ENCODE peak calls at places on chromosomes 3 and 15, in seven cellular contexts. One of them, this sample, is unnamed.

GRCh38 chr15:48373855-48374421 is 42.7 kb downstream of the DUT start:
- DNase-seq in Peyer's patch: no peak
- DNase-seq in A549: peak
- DNase-seq in epithelial cell of prostate: peak
- DNase-seq in stimulated activated CD8-positive, alpha-beta memory T cell treated with anti-CD3 and anti-CD28 coated beads, Interleukin-2, amount 100 ng/mL, for 48 hours: no peak
- DNase-seq in activated naive CD8-positive, alpha-beta T cell treated with anti-CD3 and anti-CD28 coated beads, Interleukin-2, amount 50 U/mL, for 24 hours: no peak
- DNase-seq in T1000: peak
- DNase-seq in this sample: no peak

GRCh38 chr15:75149911-75150709 is 51.6 kb upstream of the C15orf39 start:
- DNase-seq in T1000: peak
- DNase-seq in epithelial cell of prostate: peak
- DNase-seq in activated naive CD8-positive, alpha-beta T cell treated with anti-CD3 and anti-CD28 coated beads, Interleukin-2, amount 50 U/mL, for 24 hours: no peak
- DNase-seq in stimulated activated CD8-positive, alpha-beta memory T cell treated with anti-CD3 and anti-CD28 coated beads, Interleukin-2, amount 100 ng/mL, for 48 hours: no peak
- DNase-seq in A549: no peak
- DNase-seq in Peyer's patch: no peak
- DNase-seq in this sample: no peak

GRCh38 chr3:158330820-158331219 is 220.9 kb downstream of the RSRC1 start:
- DNase-seq in activated naive CD8-positive, alpha-beta T cell treated with anti-CD3 and anti-CD28 coated beads, Interleukin-2, amount 50 U/mL, for 24 hours: no peak
- DNase-seq in Peyer's patch: no peak
- DNase-seq in A549: no peak
- DNase-seq in stimulated activated CD8-positive, alpha-beta memory T cell treated with anti-CD3 and anti-CD28 coated beads, Interleukin-2, amount 100 ng/mL, for 48 hours: no peak
- DNase-seq in epithelial cell of prostate: no peak
- DNase-seq in T1000: no peak
- DNase-seq in this sample: no peak

GRCh38 chr15:81298606-81299005 is 25.3 kb downstream of the STARD5 start:
- DNase-seq in T1000: no peak
- DNase-seq in epithelial cell of prostate: no peak
- DNase-seq in Peyer's patch: peak
- DNase-seq in activated naive CD8-positive, alpha-beta T cell treated with anti-CD3 and anti-CD28 coated beads, Interleukin-2, amount 50 U/mL, for 24 hours: no peak
- DNase-seq in A549: no peak
- DNase-seq in stimulated activated CD8-positive, alpha-beta memory T cell treated with anti-CD3 and anti-CD28 coated beads, Interleukin-2, amount 100 ng/mL, for 48 hours: no peak
- DNase-seq in this sample: no peak

GRCh38 chr3:181896605-181897004 is 184.9 kb downstream of the SOX2 start:
- DNase-seq in Peyer's patch: no peak
- DNase-seq in epithelial cell of prostate: no peak
- DNase-seq in stimulated activated CD8-positive, alpha-beta memory T cell treated with anti-CD3 and anti-CD28 coated beads, Interleukin-2, amount 100 ng/mL, for 48 hours: no peak
- DNase-seq in T1000: no peak
- DNase-seq in A549: no peak
- DNase-seq in activated naive CD8-positive, alpha-beta T cell treated with anti-CD3 and anti-CD28 coated beads, Interleukin-2, amount 50 U/mL, for 24 hours: no peak
- DNase-seq in this sample: no peak

GRCh38 chr3:174223611-174224010 is 635.5 kb upstream of the NAALADL2 start:
- DNase-seq in epithelial cell of prostate: no peak
- DNase-seq in Peyer's patch: no peak
- DNase-seq in stimulated activated CD8-positive, alpha-beta memory T cell treated with anti-CD3 and anti-CD28 coated beads, Interleukin-2, amount 100 ng/mL, for 48 hours: no peak
- DNase-seq in A549: no peak
- DNase-seq in activated naive CD8-positive, alpha-beta T cell treated with anti-CD3 and anti-CD28 coated beads, Interleukin-2, amount 50 U/mL, for 24 hours: no peak
- DNase-seq in T1000: no peak
- DNase-seq in this sample: no peak

GRCh38 chr3:68436619-68437411 is 495.5 kb downstream of the TAFA4 start:
- DNase-seq in stimulated activated CD8-positive, alpha-beta memory T cell treated with anti-CD3 and anti-CD28 coated beads, Interleukin-2, amount 100 ng/mL, for 48 hours: no peak
- DNase-seq in A549: no peak
- DNase-seq in epithelial cell of prostate: no peak
- DNase-seq in T1000: no peak
- DNase-seq in activated naive CD8-positive, alpha-beta T cell treated with anti-CD3 and anti-CD28 coated beads, Interleukin-2, amount 50 U/mL, for 24 hours: no peak
- DNase-seq in Peyer's patch: no peak
- DNase-seq in this sample: no peak

GRCh38 chr3:72442755-72443154 is 405.5 kb downstream of the SHQ1 start:
- DNase-seq in activated naive CD8-positive, alpha-beta T cell treated with anti-CD3 and anti-CD28 coated beads, Interleukin-2, amount 50 U/mL, for 24 hours: no peak
- DNase-seq in T1000: no peak
- DNase-seq in stimulated activated CD8-positive, alpha-beta memory T cell treated with anti-CD3 and anti-CD28 coated beads, Interleukin-2, amount 100 ng/mL, for 48 hours: no peak
- DNase-seq in Peyer's patch: no peak
- DNase-seq in epithelial cell of prostate: no peak
- DNase-seq in A549: no peak
- DNase-seq in this sample: no peak

GRCh38 chr3:194571491-194571941 is 61.7 kb downstream of the TMEM44 start:
- DNase-seq in T1000: no peak
- DNase-seq in epithelial cell of prostate: no peak
- DNase-seq in Peyer's patch: no peak
- DNase-seq in A549: no peak
- DNase-seq in activated naive CD8-positive, alpha-beta T cell treated with anti-CD3 and anti-CD28 coated beads, Interleukin-2, amount 50 U/mL, for 24 hours: no peak
- DNase-seq in stimulated activated CD8-positive, alpha-beta memory T cell treated with anti-CD3 and anti-CD28 coated beads, Interleukin-2, amount 100 ng/mL, for 48 hours: no peak
- DNase-seq in this sample: no peak

GRCh38 chr3:13745636-13746035 is 134.2 kb downstream of the WNT7A start:
- DNase-seq in T1000: no peak
- DNase-seq in stimulated activated CD8-positive, alpha-beta memory T cell treated with anti-CD3 and anti-CD28 coated beads, Interleukin-2, amount 100 ng/mL, for 48 hours: no peak
- DNase-seq in epithelial cell of prostate: no peak
- DNase-seq in A549: no peak
- DNase-seq in activated naive CD8-positive, alpha-beta T cell treated with anti-CD3 and anti-CD28 coated beads, Interleukin-2, amount 50 U/mL, for 24 hours: no peak
- DNase-seq in Peyer's patch: no peak
- DNase-seq in this sample: no peak

GRCh38 chr15:89052474-89052873 is 35.8 kb upstream of the ABHD2 start:
- DNase-seq in activated naive CD8-positive, alpha-beta T cell treated with anti-CD3 and anti-CD28 coated beads, Interleukin-2, amount 50 U/mL, for 24 hours: no peak
- DNase-seq in A549: no peak
- DNase-seq in T1000: no peak
- DNase-seq in stimulated activated CD8-positive, alpha-beta memory T cell treated with anti-CD3 and anti-CD28 coated beads, Interleukin-2, amount 100 ng/mL, for 48 hours: no peak
- DNase-seq in Peyer's patch: no peak
- DNase-seq in epithelial cell of prostate: no peak
- DNase-seq in this sample: no peak

GRCh38 chr15:36544518-36545383 is 34.7 kb upstream of the CDIN1 start:
- DNase-seq in A549: no peak
- DNase-seq in activated naive CD8-positive, alpha-beta T cell treated with anti-CD3 and anti-CD28 coated beads, Interleukin-2, amount 50 U/mL, for 24 hours: no peak
- DNase-seq in stimulated activated CD8-positive, alpha-beta memory T cell treated with anti-CD3 and anti-CD28 coated beads, Interleukin-2, amount 100 ng/mL, for 48 hours: no peak
- DNase-seq in Peyer's patch: no peak
- DNase-seq in epithelial cell of prostate: no peak
- DNase-seq in T1000: no peak
- DNase-seq in this sample: no peak

GRCh38 chr15:64622410-64623260 is 152.8 kb downstream of the RBPMS2 start:
- DNase-seq in A549: no peak
- DNase-seq in activated naive CD8-positive, alpha-beta T cell treated with anti-CD3 and anti-CD28 coated beads, Interleukin-2, amount 50 U/mL, for 24 hours: peak
- DNase-seq in Peyer's patch: peak
- DNase-seq in stimulated activated CD8-positive, alpha-beta memory T cell treated with anti-CD3 and anti-CD28 coated beads, Interleukin-2, amount 100 ng/mL, for 48 hours: no peak
- DNase-seq in T1000: no peak
- DNase-seq in epithelial cell of prostate: no peak
- DNase-seq in this sample: no peak

GRCh38 chr3:49750056-49750455 is 26.3 kb upstream of the GMPPB start:
- DNase-seq in epithelial cell of prostate: no peak
- DNase-seq in Peyer's patch: no peak
- DNase-seq in activated naive CD8-positive, alpha-beta T cell treated with anti-CD3 and anti-CD28 coated beads, Interleukin-2, amount 50 U/mL, for 24 hours: no peak
- DNase-seq in T1000: no peak
- DNase-seq in stimulated activated CD8-positive, alpha-beta memory T cell treated with anti-CD3 and anti-CD28 coated beads, Interleukin-2, amount 100 ng/mL, for 48 hours: no peak
- DNase-seq in A549: no peak
- DNase-seq in this sample: no peak

GRCh38 chr3:179967622-179968021 is 69.1 kb downstream of the PEX5L start:
- DNase-seq in activated naive CD8-positive, alpha-beta T cell treated with anti-CD3 and anti-CD28 coated beads, Interleukin-2, amount 50 U/mL, for 24 hours: no peak
- DNase-seq in T1000: no peak
- DNase-seq in stimulated activated CD8-positive, alpha-beta memory T cell treated with anti-CD3 and anti-CD28 coated beads, Interleukin-2, amount 100 ng/mL, for 48 hours: no peak
- DNase-seq in epithelial cell of prostate: no peak
- DNase-seq in A549: no peak
- DNase-seq in Peyer's patch: no peak
- DNase-seq in this sample: no peak

GRCh38 chr15:61051570-61052031 is 177.5 kb downstream of the RORA start:
- DNase-seq in A549: peak
- DNase-seq in Peyer's patch: no peak
- DNase-seq in activated naive CD8-positive, alpha-beta T cell treated with anti-CD3 and anti-CD28 coated beads, Interleukin-2, amount 50 U/mL, for 24 hours: no peak
- DNase-seq in T1000: no peak
- DNase-seq in epithelial cell of prostate: no peak
- DNase-seq in stimulated activated CD8-positive, alpha-beta memory T cell treated with anti-CD3 and anti-CD28 coated beads, Interleukin-2, amount 100 ng/mL, for 48 hours: no peak
- DNase-seq in this sample: no peak

GRCh38 chr15:60471314-60471713 is 7.6 kb downstream of the ICE2 start:
- DNase-seq in epithelial cell of prostate: no peak
- DNase-seq in A549: no peak
- DNase-seq in Peyer's patch: no peak
- DNase-seq in T1000: no peak
- DNase-seq in stimulated activated CD8-positive, alpha-beta memory T cell treated with anti-CD3 and anti-CD28 coated beads, Interleukin-2, amount 100 ng/mL, for 48 hours: no peak
- DNase-seq in activated naive CD8-positive, alpha-beta T cell treated with anti-CD3 and anti-CD28 coated beads, Interleukin-2, amount 50 U/mL, for 24 hours: no peak
- DNase-seq in this sample: no peak

GRCh38 chr15:52751522-52751921 is 38.6 kb downstream of the ONECUT1 start:
- DNase-seq in Peyer's patch: no peak
- DNase-seq in A549: no peak
- DNase-seq in epithelial cell of prostate: no peak
- DNase-seq in stimulated activated CD8-positive, alpha-beta memory T cell treated with anti-CD3 and anti-CD28 coated beads, Interleukin-2, amount 100 ng/mL, for 48 hours: no peak
- DNase-seq in activated naive CD8-positive, alpha-beta T cell treated with anti-CD3 and anti-CD28 coated beads, Interleukin-2, amount 50 U/mL, for 24 hours: no peak
- DNase-seq in T1000: no peak
- DNase-seq in this sample: no peak

GRCh38 chr15:29945943-29946591 is 123.8 kb upstream of the TJP1 start:
- DNase-seq in epithelial cell of prostate: peak
- DNase-seq in Peyer's patch: no peak
- DNase-seq in T1000: no peak
- DNase-seq in A549: no peak
- DNase-seq in stimulated activated CD8-positive, alpha-beta memory T cell treated with anti-CD3 and anti-CD28 coated beads, Interleukin-2, amount 100 ng/mL, for 48 hours: no peak
- DNase-seq in activated naive CD8-positive, alpha-beta T cell treated with anti-CD3 and anti-CD28 coated beads, Interleukin-2, amount 50 U/mL, for 24 hours: no peak
- DNase-seq in this sample: no peak

GRCh38 chr3:171417813-171418212 is 42.4 kb downstream of the TNIK start:
- DNase-seq in epithelial cell of prostate: no peak
- DNase-seq in Peyer's patch: peak
- DNase-seq in stimulated activated CD8-positive, alpha-beta memory T cell treated with anti-CD3 and anti-CD28 coated beads, Interleukin-2, amount 100 ng/mL, for 48 hours: no peak
- DNase-seq in T1000: no peak
- DNase-seq in A549: no peak
- DNase-seq in activated naive CD8-positive, alpha-beta T cell treated with anti-CD3 and anti-CD28 coated beads, Interleukin-2, amount 50 U/mL, for 24 hours: no peak
- DNase-seq in this sample: no peak

GRCh38 chr3:14329116-14329830 is 73.1 kb upstream of the SLC6A6 start:
- DNase-seq in A549: no peak
- DNase-seq in Peyer's patch: peak
- DNase-seq in T1000: peak
- DNase-seq in activated naive CD8-positive, alpha-beta T cell treated with anti-CD3 and anti-CD28 coated beads, Interleukin-2, amount 50 U/mL, for 24 hours: no peak
- DNase-seq in epithelial cell of prostate: peak
- DNase-seq in stimulated activated CD8-positive, alpha-beta memory T cell treated with anti-CD3 and anti-CD28 coated beads, Interleukin-2, amount 100 ng/mL, for 48 hours: no peak
- DNase-seq in this sample: no peak

GRCh38 chr15:87547470-87548181 is 708.9 kb downstream of the NTRK3 start:
- DNase-seq in A549: no peak
- DNase-seq in epithelial cell of prostate: no peak
- DNase-seq in Peyer's patch: no peak
- DNase-seq in T1000: no peak
- DNase-seq in stimulated activated CD8-positive, alpha-beta memory T cell treated with anti-CD3 and anti-CD28 coated beads, Interleukin-2, amount 100 ng/mL, for 48 hours: no peak
- DNase-seq in activated naive CD8-positive, alpha-beta T cell treated with anti-CD3 and anti-CD28 coated beads, Interleukin-2, amount 50 U/mL, for 24 hours: no peak
- DNase-seq in this sample: no peak

GRCh38 chr3:133821767-133822638 is 16.4 kb downstream of the SRPRB start:
- DNase-seq in A549: no peak
- DNase-seq in activated naive CD8-positive, alpha-beta T cell treated with anti-CD3 and anti-CD28 coated beads, Interleukin-2, amount 50 U/mL, for 24 hours: no peak
- DNase-seq in Peyer's patch: peak
- DNase-seq in stimulated activated CD8-positive, alpha-beta memory T cell treated with anti-CD3 and anti-CD28 coated beads, Interleukin-2, amount 100 ng/mL, for 48 hours: no peak
- DNase-seq in epithelial cell of prostate: no peak
- DNase-seq in T1000: peak
- DNase-seq in this sample: no peak

GRCh38 chr3:188840290-188840689 is 331.5 kb upstream of the TPRG1 start:
- DNase-seq in Peyer's patch: no peak
- DNase-seq in T1000: no peak
- DNase-seq in activated naive CD8-positive, alpha-beta T cell treated with anti-CD3 and anti-CD28 coated beads, Interleukin-2, amount 50 U/mL, for 24 hours: no peak
- DNase-seq in A549: no peak
- DNase-seq in epithelial cell of prostate: no peak
- DNase-seq in stimulated activated CD8-positive, alpha-beta memory T cell treated with anti-CD3 and anti-CD28 coated beads, Interleukin-2, amount 100 ng/mL, for 48 hours: no peak
- DNase-seq in this sample: no peak

GRCh38 chr3:16290007-16290826 is 25.2 kb downstream of the OXNAD1 start:
- DNase-seq in T1000: no peak
- DNase-seq in stimulated activated CD8-positive, alpha-beta memory T cell treated with anti-CD3 and anti-CD28 coated beads, Interleukin-2, amount 100 ng/mL, for 48 hours: no peak
- DNase-seq in epithelial cell of prostate: no peak
- DNase-seq in activated naive CD8-positive, alpha-beta T cell treated with anti-CD3 and anti-CD28 coated beads, Interleukin-2, amount 50 U/mL, for 24 hours: peak
- DNase-seq in A549: peak
- DNase-seq in Peyer's patch: peak
- DNase-seq in this sample: no peak

GRCh38 chr15:91704343-91704742 is 149.2 kb upstream of the SLCO3A1 start:
- DNase-seq in T1000: no peak
- DNase-seq in activated naive CD8-positive, alpha-beta T cell treated with anti-CD3 and anti-CD28 coated beads, Interleukin-2, amount 50 U/mL, for 24 hours: no peak
- DNase-seq in stimulated activated CD8-positive, alpha-beta memory T cell treated with anti-CD3 and anti-CD28 coated beads, Interleukin-2, amount 100 ng/mL, for 48 hours: no peak
- DNase-seq in Peyer's patch: no peak
- DNase-seq in A549: no peak
- DNase-seq in epithelial cell of prostate: no peak
- DNase-seq in this sample: no peak

GRCh38 chr3:15332405-15333098 is at the start of gene SH3BP5:
- DNase-seq in activated naive CD8-positive, alpha-beta T cell treated with anti-CD3 and anti-CD28 coated beads, Interleukin-2, amount 50 U/mL, for 24 hours: peak
- DNase-seq in A549: peak
- DNase-seq in stimulated activated CD8-positive, alpha-beta memory T cell treated with anti-CD3 and anti-CD28 coated beads, Interleukin-2, amount 100 ng/mL, for 48 hours: peak
- DNase-seq in T1000: peak
- DNase-seq in Peyer's patch: peak
- DNase-seq in epithelial cell of prostate: no peak
- DNase-seq in this sample: peak

GRCh38 chr3:134904796-134905646 is 110.0 kb downstream of the EPHB1 start:
- DNase-seq in activated naive CD8-positive, alpha-beta T cell treated with anti-CD3 and anti-CD28 coated beads, Interleukin-2, amount 50 U/mL, for 24 hours: no peak
- DNase-seq in A549: no peak
- DNase-seq in stimulated activated CD8-positive, alpha-beta memory T cell treated with anti-CD3 and anti-CD28 coated beads, Interleukin-2, amount 100 ng/mL, for 48 hours: no peak
- DNase-seq in T1000: no peak
- DNase-seq in Peyer's patch: no peak
- DNase-seq in epithelial cell of prostate: no peak
- DNase-seq in this sample: no peak

GRCh38 chr3:120113128-120114116 is 19.2 kb upstream of the GSK3B start:
- DNase-seq in T1000: peak
- DNase-seq in stimulated activated CD8-positive, alpha-beta memory T cell treated with anti-CD3 and anti-CD28 coated beads, Interleukin-2, amount 100 ng/mL, for 48 hours: no peak
- DNase-seq in A549: no peak
- DNase-seq in activated naive CD8-positive, alpha-beta T cell treated with anti-CD3 and anti-CD28 coated beads, Interleukin-2, amount 50 U/mL, for 24 hours: no peak
- DNase-seq in epithelial cell of prostate: peak
- DNase-seq in Peyer's patch: no peak
- DNase-seq in this sample: no peak

GRCh38 chr15:82792068-82792467 is 13.8 kb downstream of the FSD2 start:
- DNase-seq in Peyer's patch: no peak
- DNase-seq in activated naive CD8-positive, alpha-beta T cell treated with anti-CD3 and anti-CD28 coated beads, Interleukin-2, amount 50 U/mL, for 24 hours: no peak
- DNase-seq in stimulated activated CD8-positive, alpha-beta memory T cell treated with anti-CD3 and anti-CD28 coated beads, Interleukin-2, amount 100 ng/mL, for 48 hours: no peak
- DNase-seq in A549: no peak
- DNase-seq in T1000: no peak
- DNase-seq in epithelial cell of prostate: peak
- DNase-seq in this sample: no peak

GRCh38 chr3:125378762-125379161 is 3.6 kb upstream of the ZNF148 start:
- DNase-seq in T1000: no peak
- DNase-seq in stimulated activated CD8-positive, alpha-beta memory T cell treated with anti-CD3 and anti-CD28 coated beads, Interleukin-2, amount 100 ng/mL, for 48 hours: no peak
- DNase-seq in activated naive CD8-positive, alpha-beta T cell treated with anti-CD3 and anti-CD28 coated beads, Interleukin-2, amount 50 U/mL, for 24 hours: no peak
- DNase-seq in Peyer's patch: no peak
- DNase-seq in A549: no peak
- DNase-seq in epithelial cell of prostate: no peak
- DNase-seq in this sample: no peak

GRCh38 chr3:106943071-106943470 is 434.2 kb upstream of the CCDC54 start:
- DNase-seq in Peyer's patch: no peak
- DNase-seq in stimulated activated CD8-positive, alpha-beta memory T cell treated with anti-CD3 and anti-CD28 coated beads, Interleukin-2, amount 100 ng/mL, for 48 hours: no peak
- DNase-seq in A549: no peak
- DNase-seq in activated naive CD8-positive, alpha-beta T cell treated with anti-CD3 and anti-CD28 coated beads, Interleukin-2, amount 50 U/mL, for 24 hours: no peak
- DNase-seq in T1000: no peak
- DNase-seq in epithelial cell of prostate: no peak
- DNase-seq in this sample: no peak

GRCh38 chr3:141049681-141050080 is 1.5 kb upstream of the SPSB4 start:
- DNase-seq in A549: peak
- DNase-seq in T1000: no peak
- DNase-seq in activated naive CD8-positive, alpha-beta T cell treated with anti-CD3 and anti-CD28 coated beads, Interleukin-2, amount 50 U/mL, for 24 hours: peak
- DNase-seq in stimulated activated CD8-positive, alpha-beta memory T cell treated with anti-CD3 and anti-CD28 coated beads, Interleukin-2, amount 100 ng/mL, for 48 hours: no peak
- DNase-seq in epithelial cell of prostate: no peak
- DNase-seq in Peyer's patch: no peak
- DNase-seq in this sample: no peak

GRCh38 chr3:152718810-152719209 is 116.1 kb upstream of the P2RY1 start:
- DNase-seq in stimulated activated CD8-positive, alpha-beta memory T cell treated with anti-CD3 and anti-CD28 coated beads, Interleukin-2, amount 100 ng/mL, for 48 hours: no peak
- DNase-seq in A549: no peak
- DNase-seq in epithelial cell of prostate: no peak
- DNase-seq in Peyer's patch: no peak
- DNase-seq in activated naive CD8-positive, alpha-beta T cell treated with anti-CD3 and anti-CD28 coated beads, Interleukin-2, amount 50 U/mL, for 24 hours: no peak
- DNase-seq in T1000: no peak
- DNase-seq in this sample: no peak

GRCh38 chr3:30631237-30631961 is 25.0 kb downstream of the TGFBR2 start:
- DNase-seq in T1000: no peak
- DNase-seq in epithelial cell of prostate: no peak
- DNase-seq in A549: no peak
- DNase-seq in activated naive CD8-positive, alpha-beta T cell treated with anti-CD3 and anti-CD28 coated beads, Interleukin-2, amount 50 U/mL, for 24 hours: peak
- DNase-seq in stimulated activated CD8-positive, alpha-beta memory T cell treated with anti-CD3 and anti-CD28 coated beads, Interleukin-2, amount 100 ng/mL, for 48 hours: no peak
- DNase-seq in Peyer's patch: no peak
- DNase-seq in this sample: peak

GRCh38 chr15:67775265-67775664 is 50.0 kb upstream of the SKOR1 start:
- DNase-seq in A549: no peak
- DNase-seq in stimulated activated CD8-positive, alpha-beta memory T cell treated with anti-CD3 and anti-CD28 coated beads, Interleukin-2, amount 100 ng/mL, for 48 hours: no peak
- DNase-seq in activated naive CD8-positive, alpha-beta T cell treated with anti-CD3 and anti-CD28 coated beads, Interleukin-2, amount 50 U/mL, for 24 hours: no peak
- DNase-seq in T1000: no peak
- DNase-seq in Peyer's patch: no peak
- DNase-seq in epithelial cell of prostate: no peak
- DNase-seq in this sample: no peak

This sample was measured in CD14-positive monocyte.